ENCODE peak calls at places on chromosome 3, in seven cellular contexts. D, K, U, W, C, M and A are unnamed samples.

GRCh38 chr3:72932416-72932815 is 44.6 kb downstream of the GXYLT2 start:
- DNase-seq in C (no peak), W (no peak), D (no peak), M (no peak), U (no peak), K (no peak), A (no peak)

GRCh38 chr3:150545419-150546225 is 674 bp downstream of the SERP1 start:
- DNase-seq in W (no peak), D (peak; percentile 42), M (peak; percentile 11), K (peak; percentile 53), U (peak; percentile 54), C (no peak), A (no peak)

GRCh38 chr3:190586631-190587000 is 72.7 kb downstream of the IL1RAP start:
- DNase-seq in U (no peak), W (no peak), D (peak; percentile 73), K (no peak), C (no peak), M (no peak), A (no peak)

GRCh38 chr3:138114431-138114918 is 933 bp downstream of the DZIP1L start:
- DNase-seq in M (no peak), U (no peak), C (no peak), D (peak; percentile 90), W (no peak), K (no peak), A (peak; percentile 78)

GRCh38 chr3:161264771-161265343 is 43.7 kb downstream of the NMD3 start:
- DNase-seq in K (no peak), D (no peak), W (no peak), C (no peak), U (no peak), M (no peak), A (no peak)

GRCh38 chr3:187986514-187986934 is 167.4 kb upstream of the LPP start:
- DNase-seq in U (no peak), W (no peak), M (no peak), D (peak; percentile 57), C (peak; percentile 55), K (no peak), A (no peak)

GRCh38 chr3:128421966-128422365 is 44.7 kb downstream of the DNAJB8 start:
- DNase-seq in M (no peak), K (no peak), C (no peak), U (no peak), W (no peak), D (no peak), A (no peak)

GRCh38 chr3:64176461-64176996 is 48.7 kb downstream of the PRICKLE2 start:
- DNase-seq in W (no peak), C (no peak), U (no peak), D (no peak), M (no peak), K (no peak), A (no peak)

GRCh38 chr3:58998476-58999117 is 51.2 kb downstream of the CFAP20DC start:
- DNase-seq in K (no peak), M (no peak), U (no peak), W (no peak), D (peak; percentile 20), C (peak; percentile 81), A (no peak)

GRCh38 chr3:196754215-196754937 is 14.7 kb downstream of the PAK2 start:
- DNase-seq in W (no peak), C (no peak), K (no peak), U (no peak), D (peak; percentile 34), M (no peak), A (no peak)

GRCh38 chr3:180698760-180699270 is 19.5 kb upstream of the CCDC39 start:
- DNase-seq in C (no peak), M (no peak), U (no peak), K (no peak), W (no peak), D (no peak), A (no peak)

GRCh38 chr3:43794776-43795175 is 104.0 kb downstream of the ABHD5 start:
- DNase-seq in M (no peak), D (peak; percentile 29), C (peak; percentile 24), K (no peak), U (no peak), W (no peak), A (no peak)